ENCODE peak calls at places on chromosome 20, in four cellular contexts. One of them, this sample, is unnamed.

GRCh38 chr20:37179671-37180524 is 550 bp upstream of the MROH8 start:
- DNase-seq in GM06990: no peak
- DNase-seq in Caco-2: no peak
- DNase-seq in astrocyte: peak
- DNase-seq in this sample: no peak

GRCh38 chr20:50246367-50247195 is 56.0 kb downstream of the CEBPB start:
- DNase-seq in astrocyte: no peak
- DNase-seq in GM06990: no peak
- DNase-seq in Caco-2: peak
- DNase-seq in this sample: no peak

GRCh38 chr20:62618622-62619529 is 23.4 kb upstream of the SLCO4A1 start:
- DNase-seq in Caco-2: no peak
- DNase-seq in GM06990: peak
- DNase-seq in astrocyte: no peak
- DNase-seq in this sample: peak

GRCh38 chr20:53879048-53879684 is 191.2 kb downstream of the BCAS1 start:
- DNase-seq in astrocyte: no peak
- DNase-seq in Caco-2: no peak
- DNase-seq in GM06990: no peak
- DNase-seq in this sample: no peak

GRCh38 chr20:41340327-41341055 is at the start of gene LPIN3:
- DNase-seq in astrocyte: peak
- DNase-seq in Caco-2: peak
- DNase-seq in GM06990: peak
- DNase-seq in this sample: peak

GRCh38 chr20:36645998-36646397 is at the start of gene SLA2:
- DNase-seq in Caco-2: no peak
- DNase-seq in astrocyte: no peak
- DNase-seq in GM06990: peak
- DNase-seq in this sample: peak

GRCh38 chr20:56400001-56400640 is 7.7 kb downstream of the CSTF1 start:
- DNase-seq in GM06990: peak
- DNase-seq in astrocyte: peak
- DNase-seq in Caco-2: peak
- DNase-seq in this sample: peak

GRCh38 chr20:5557123-5557522 is 193.1 kb upstream of the SHLD1 start:
- DNase-seq in GM06990: no peak
- DNase-seq in Caco-2: peak
- DNase-seq in astrocyte: peak
- DNase-seq in this sample: peak

GRCh38 chr20:50202677-50203076 is 12.0 kb downstream of the CEBPB start:
- DNase-seq in GM06990: no peak
- DNase-seq in Caco-2: no peak
- DNase-seq in astrocyte: no peak
- DNase-seq in this sample: no peak

GRCh38 chr20:14634666-14635065 is 297.3 kb upstream of the FLRT3 start:
- DNase-seq in GM06990: no peak
- DNase-seq in astrocyte: no peak
- DNase-seq in Caco-2: no peak
- DNase-seq in this sample: no peak

GRCh38 chr20:41392871-41393704 is 26.5 kb upstream of the EMILIN3 start:
- DNase-seq in GM06990: no peak
- DNase-seq in Caco-2: no peak
- DNase-seq in astrocyte: no peak
- DNase-seq in this sample: no peak

GRCh38 chr20:24470031-24470781 is 777 bp downstream of the SYNDIG1 start:
- DNase-seq in GM06990: no peak
- DNase-seq in Caco-2: no peak
- DNase-seq in astrocyte: peak
- DNase-seq in this sample: no peak

GRCh38 chr20:8389381-8390368 is 257.6 kb downstream of the PLCB1 start:
- DNase-seq in Caco-2: peak
- DNase-seq in GM06990: no peak
- DNase-seq in astrocyte: peak
- DNase-seq in this sample: peak

GRCh38 chr20:33539129-33539528 is 49.2 kb downstream of the CBFA2T2 start:
- DNase-seq in Caco-2: no peak
- DNase-seq in astrocyte: peak
- DNase-seq in GM06990: no peak
- DNase-seq in this sample: no peak

GRCh38 chr20:10369723-10370090 is 64.3 kb downstream of the MKKS start:
- DNase-seq in GM06990: no peak
- DNase-seq in astrocyte: peak
- DNase-seq in Caco-2: no peak
- DNase-seq in this sample: no peak

GRCh38 chr20:3908667-3909066 is 19.5 kb downstream of the PANK2 start:
- DNase-seq in GM06990: no peak
- DNase-seq in Caco-2: no peak
- DNase-seq in astrocyte: no peak
- DNase-seq in this sample: no peak

GRCh38 chr20:23118766-23119165 is 32.6 kb upstream of the CD93 start:
- DNase-seq in astrocyte: no peak
- DNase-seq in Caco-2: no peak
- DNase-seq in GM06990: no peak
- DNase-seq in this sample: no peak

GRCh38 chr20:9989066-9989724 is 45.6 kb upstream of the ANKEF1 start:
- DNase-seq in Caco-2: no peak
- DNase-seq in astrocyte: peak
- DNase-seq in GM06990: no peak
- DNase-seq in this sample: no peak

GRCh38 chr20:51507357-51508036 is 35.0 kb downstream of the NFATC2 start:
- DNase-seq in Caco-2: no peak
- DNase-seq in GM06990: no peak
- DNase-seq in astrocyte: peak
- DNase-seq in this sample: no peak

GRCh38 chr20:51508158-51508557 is 34.4 kb downstream of the NFATC2 start:
- DNase-seq in astrocyte: no peak
- DNase-seq in Caco-2: no peak
- DNase-seq in GM06990: no peak
- DNase-seq in this sample: no peak

GRCh38 chr20:51510169-51510568 is 32.4 kb downstream of the NFATC2 start:
- DNase-seq in Caco-2: no peak
- DNase-seq in astrocyte: no peak
- DNase-seq in GM06990: no peak
- DNase-seq in this sample: no peak

GRCh38 chr20:51509208-51509607 is 33.3 kb downstream of the NFATC2 start:
- DNase-seq in Caco-2: no peak
- DNase-seq in astrocyte: no peak
- DNase-seq in GM06990: no peak
- DNase-seq in this sample: no peak

GRCh38 chr20:51508780-51509179 is 33.7 kb downstream of the NFATC2 start:
- DNase-seq in GM06990: no peak
- DNase-seq in astrocyte: no peak
- DNase-seq in Caco-2: no peak
- DNase-seq in this sample: no peak
- TF ChIP-seq CTCF in GM06990: no peak
- TF ChIP-seq CTCF in astrocyte: no peak
- TF ChIP-seq CTCF in Caco-2: no peak
- TF ChIP-seq CTCF in this sample: no peak

GRCh38 chr20:45294003-45294368 is 12.7 kb upstream of the RBPJL start:
- DNase-seq in Caco-2: no peak
- DNase-seq in astrocyte: no peak
- DNase-seq in GM06990: no peak
- DNase-seq in this sample: peak

GRCh38 chr20:45291526-45291925 is 15.1 kb upstream of the RBPJL start:
- DNase-seq in GM06990: no peak
- DNase-seq in Caco-2: no peak
- DNase-seq in astrocyte: no peak
- DNase-seq in this sample: no peak

GRCh38 chr20:45292343-45292742 is 14.3 kb upstream of the RBPJL start:
- DNase-seq in GM06990: no peak
- DNase-seq in Caco-2: no peak
- DNase-seq in astrocyte: no peak
- DNase-seq in this sample: no peak

GRCh38 chr20:45294659-45295058 is 12.0 kb upstream of the RBPJL start:
- DNase-seq in astrocyte: no peak
- DNase-seq in GM06990: no peak
- DNase-seq in Caco-2: no peak
- DNase-seq in this sample: no peak

GRCh38 chr20:45293041-45294002 is 13.3 kb upstream of the RBPJL start:
- DNase-seq in astrocyte: peak
- DNase-seq in Caco-2: peak
- DNase-seq in GM06990: peak
- DNase-seq in this sample: peak
- TF ChIP-seq CTCF in astrocyte: peak
- TF ChIP-seq CTCF in Caco-2: peak
- TF ChIP-seq CTCF in GM06990: peak
- TF ChIP-seq CTCF in this sample: peak

GRCh38 chr20:42678895-42679294 is 510.8 kb downstream of the PTPRT start:
- DNase-seq in Caco-2: peak
- DNase-seq in astrocyte: no peak
- DNase-seq in GM06990: no peak
- DNase-seq in this sample: no peak
- TF ChIP-seq CTCF in Caco-2: peak
- TF ChIP-seq CTCF in astrocyte: no peak
- TF ChIP-seq CTCF in GM06990: peak
- TF ChIP-seq CTCF in this sample: peak

GRCh38 chr20:34829191-34829590 is 3.7 kb upstream of the NCOA6 start:
- DNase-seq in astrocyte: no peak
- DNase-seq in GM06990: no peak
- DNase-seq in Caco-2: no peak
- DNase-seq in this sample: no peak
- TF ChIP-seq CTCF in astrocyte: no peak
- TF ChIP-seq CTCF in GM06990: no peak
- TF ChIP-seq CTCF in Caco-2: no peak
- TF ChIP-seq CTCF in this sample: no peak

GRCh38 chr20:59063358-59064213 is 21.0 kb upstream of the PRELID3B start:
- DNase-seq in Caco-2: no peak
- DNase-seq in GM06990: no peak
- DNase-seq in astrocyte: peak
- DNase-seq in this sample: no peak

GRCh38 chr20:59064214-59064722 is 21.7 kb upstream of the PRELID3B start:
- DNase-seq in GM06990: no peak
- DNase-seq in Caco-2: no peak
- DNase-seq in astrocyte: no peak
- DNase-seq in this sample: no peak

GRCh38 chr20:59062057-59062456 is 19.5 kb upstream of the PRELID3B start:
- DNase-seq in GM06990: no peak
- DNase-seq in astrocyte: no peak
- DNase-seq in Caco-2: no peak
- DNase-seq in this sample: no peak
- TF ChIP-seq CTCF in GM06990: no peak
- TF ChIP-seq CTCF in astrocyte: no peak
- TF ChIP-seq CTCF in Caco-2: no peak
- TF ChIP-seq CTCF in this sample: no peak

DNA sequence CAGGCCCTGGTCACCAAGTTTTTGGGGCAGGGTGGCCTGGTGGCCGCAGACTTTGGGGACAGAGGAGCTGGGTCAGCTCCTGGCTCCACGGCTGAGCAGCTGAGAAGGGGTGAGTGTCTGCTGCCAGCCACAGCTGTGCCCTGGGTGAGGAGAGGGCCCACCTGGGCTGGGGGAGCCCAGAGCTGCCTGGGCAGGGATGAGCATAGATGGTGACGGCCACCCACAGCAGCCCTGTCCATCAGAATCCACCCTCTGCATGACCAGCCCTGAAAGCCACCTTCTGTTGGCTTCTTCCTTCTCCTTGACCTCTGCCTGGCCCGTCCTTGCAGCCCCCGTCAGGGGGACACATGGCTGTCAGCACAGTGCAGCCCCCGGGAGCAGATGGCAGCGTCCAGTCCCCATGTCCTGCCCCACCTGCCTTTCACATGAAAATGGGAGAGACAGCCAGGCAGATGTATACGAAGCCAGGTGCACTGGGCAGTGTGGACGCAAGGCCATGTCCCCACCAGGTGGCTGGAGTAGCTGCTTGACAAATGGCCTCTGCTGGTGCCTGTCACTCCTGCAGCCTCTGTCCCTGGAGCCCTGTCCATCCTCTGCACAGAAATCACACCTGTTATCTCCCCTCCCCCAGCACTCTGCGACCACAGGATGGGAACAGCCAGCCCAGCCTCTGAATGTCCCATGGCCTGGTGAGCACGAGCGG is 220.8 kb downstream of the PREX1 start:
- DNase-seq in Caco-2: peak
- DNase-seq in astrocyte: no peak
- DNase-seq in GM06990: no peak
- DNase-seq in this sample: no peak
- TF ChIP-seq CTCF in Caco-2: no peak
- TF ChIP-seq CTCF in astrocyte: no peak
- TF ChIP-seq CTCF in GM06990: no peak
- TF ChIP-seq CTCF in this sample: no peak

DNA sequence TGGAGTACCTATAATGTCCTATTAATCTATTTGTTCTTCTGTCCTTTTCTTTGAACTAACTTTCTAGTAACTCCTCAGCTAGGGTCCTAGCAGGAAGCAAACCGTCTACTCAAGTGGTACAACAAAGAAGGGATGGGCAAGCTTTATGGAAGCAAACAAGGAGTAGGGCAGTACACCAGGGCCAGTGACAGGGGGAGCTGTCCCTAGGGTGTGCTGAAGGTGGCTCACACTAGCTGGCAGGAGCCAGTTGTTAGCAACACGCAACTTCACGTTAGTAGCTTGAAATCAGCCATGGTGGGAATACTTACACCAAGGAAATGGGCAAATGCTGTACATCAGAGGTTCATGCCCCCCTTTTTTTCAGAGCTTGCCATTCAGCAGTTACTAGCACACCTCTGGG is 74.0 kb upstream of the EYA2 start:
- DNase-seq in astrocyte: no peak
- DNase-seq in GM06990: no peak
- DNase-seq in Caco-2: peak
- DNase-seq in this sample: no peak
- TF ChIP-seq CTCF in astrocyte: no peak
- TF ChIP-seq CTCF in GM06990: no peak
- TF ChIP-seq CTCF in Caco-2: no peak
- TF ChIP-seq CTCF in this sample: no peak

DNA sequence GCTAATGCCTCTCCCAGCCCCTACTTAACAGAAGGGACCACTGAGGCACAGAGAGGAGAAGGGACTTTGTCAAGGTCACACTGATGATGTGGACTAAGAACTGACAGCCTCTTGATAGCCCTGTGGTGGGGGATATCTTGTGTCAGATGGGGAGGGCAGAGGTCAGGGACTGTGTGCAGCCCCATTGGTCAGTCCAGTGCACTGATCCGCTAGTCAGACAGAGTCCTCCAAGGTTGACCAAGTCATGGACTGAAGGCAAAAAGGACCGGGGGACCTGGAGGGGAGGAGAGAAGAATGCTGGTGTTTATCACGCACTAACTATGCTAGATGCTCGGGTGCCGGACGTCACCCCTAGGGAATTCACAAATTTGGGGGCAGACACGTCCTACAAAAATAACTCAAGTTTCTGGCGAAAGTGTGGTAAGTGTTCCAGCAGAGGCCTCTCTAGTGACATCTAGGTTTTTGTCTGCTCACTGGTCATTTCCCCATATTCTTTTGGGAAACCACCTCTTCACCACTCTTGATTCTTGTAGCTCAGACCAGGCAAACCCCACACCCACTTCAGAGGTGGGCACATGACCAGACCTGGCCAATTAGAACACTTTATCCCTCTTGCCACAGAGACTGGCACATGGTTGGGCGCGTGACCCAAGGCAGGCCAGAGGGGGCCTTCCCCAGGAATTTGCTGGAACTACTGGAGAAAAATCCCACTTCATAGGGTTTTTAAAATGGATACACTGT is 21.0 kb downstream of the TCF15 start:
- DNase-seq in astrocyte: no peak
- DNase-seq in Caco-2: no peak
- DNase-seq in GM06990: peak
- DNase-seq in this sample: peak
- TF ChIP-seq CTCF in astrocyte: no peak
- TF ChIP-seq CTCF in Caco-2: no peak
- TF ChIP-seq CTCF in GM06990: peak
- TF ChIP-seq CTCF in this sample: peak